ENCODE peak calls at places on chromosomes 6 and 20, in nine cellular contexts. Y, S, Q, V, X, K, I, B and W are unnamed samples.

GRCh38 chr6:51028271-51028670 is 209.6 kb downstream of the TFAP2B start:
- DNase-seq in B (no peak), I (no peak), V (no peak), X (no peak), S (no peak), Y (no peak), K (no peak), Q (peak), W (no peak)

GRCh38 chr6:162973141-162973872 is 245.5 kb downstream of the PACRG start:
- DNase-seq in S (no peak), V (no peak), Q (no peak), I (peak), Y (no peak), B (no peak), X (no peak), K (no peak), W (no peak)

GRCh38 chr20:44709797-44710196 is 5.4 kb upstream of the CCN5 start:
- DNase-seq in Y (no peak), Q (no peak), I (no peak), S (no peak), K (no peak), X (no peak), V (no peak), B (no peak), W (no peak)

GRCh38 chr6:166400181-166400580 is 17.4 kb upstream of the MPC1 start:
- DNase-seq in Q (no peak), K (no peak), X (no peak), I (no peak), S (no peak), B (no peak), V (no peak), Y (no peak), W (no peak)

GRCh38 chr6:106648651-106649308 is 19.4 kb downstream of the QRSL1 start:
- DNase-seq in X (no peak), Q (no peak), V (no peak), S (no peak), I (no peak), K (no peak), Y (no peak), B (no peak), W (no peak)

GRCh38 chr6:126367849-126368248 is 27.9 kb downstream of the CENPW start:
- DNase-seq in K (no peak), S (no peak), I (no peak), Q (no peak), X (no peak), B (no peak), Y (no peak), V (no peak), W (no peak)

GRCh38 chr6:5202941-5203340 is 57.8 kb downstream of the LYRM4 start:
- DNase-seq in I (no peak), Q (no peak), V (no peak), Y (no peak), K (no peak), B (no peak), X (no peak), S (no peak), W (no peak)

GRCh38 chr6:161152904-161153662 is 120.8 kb downstream of the AGPAT4 start:
- DNase-seq in Q (peak), B (no peak), V (no peak), X (no peak), I (no peak), Y (no peak), K (no peak), S (no peak), W (no peak)

GRCh38 chr6:8074213-8074612 is 10.0 kb upstream of the BLOC1S5 start:
- DNase-seq in Y (no peak), V (no peak), I (no peak), Q (no peak), K (no peak), X (no peak), B (no peak), S (no peak), W (peak)

GRCh38 chr20:58012731-58013510 is 215.5 kb downstream of the ANKRD60 start:
- DNase-seq in V (no peak), Q (no peak), B (no peak), K (no peak), I (no peak), Y (no peak), S (no peak), X (no peak), W (no peak)

GRCh38 chr20:50567860-50568548 is 57.8 kb downstream of the PTPN1 start:
- DNase-seq in Y (no peak), B (no peak), V (no peak), I (no peak), K (no peak), Q (no peak), X (no peak), S (no peak), W (no peak)

GRCh38 chr20:62792182-62792939 is 3.9 kb upstream of the MRGBP start:
- DNase-seq in I (no peak), V (no peak), K (no peak), S (no peak), Q (peak), X (no peak), Y (no peak), B (no peak), W (peak)

GRCh38 chr6:110938176-110938575 is 20.3 kb upstream of the GTF3C6 start:
- DNase-seq in X (no peak), V (no peak), Y (no peak), Q (peak), K (no peak), I (no peak), B (no peak), S (no peak), W (peak)

GRCh38 chr6:37187321-37188022 is 17.5 kb downstream of the PIM1 start:
- DNase-seq in V (no peak), I (no peak), X (no peak), B (no peak), Y (no peak), Q (no peak), S (no peak), K (no peak), W (no peak)

GRCh38 chr6:7073810-7074525 is 33.8 kb upstream of the RREB1 start:
- DNase-seq in X (no peak), Q (no peak), Y (peak), S (peak), B (peak), K (peak), I (no peak), V (no peak), W (no peak)

GRCh38 chr20:61297981-61298380 is 45.9 kb downstream of the CDH4 start:
- DNase-seq in X (no peak), S (no peak), V (peak), B (no peak), K (no peak), I (peak), Q (peak), Y (no peak), W (peak)

GRCh38 chr6:164889980-164890379 is 419.4 kb downstream of the C6orf118 start:
- DNase-seq in X (no peak), V (no peak), B (no peak), I (no peak), K (no peak), S (no peak), Q (no peak), Y (no peak), W (no peak)